ENCODE peak calls at places on chromosomes 7 and 10, in four cellular contexts. D, E, G and N are unnamed samples.
A peak's percentile ranks its signal among the peaks of the same experiment; 100 is the strongest.

GRCh38 chr7:71925663-71926062 is 486.5 kb downstream of the CALN1 start:
- DNase-seq in D (no peak), E (no peak), G (no peak), N (no peak)

GRCh38 chr10:1201010-1201807 is 145.0 kb downstream of the WDR37 start:
- DNase-seq in D (no peak), E (no peak), G (no peak), N (no peak)

GRCh38 chr10:71727429-71728217 is 8.0 kb upstream of the C10orf105 start:
- DNase-seq in D (peak; percentile 51), E (no peak), G (peak; percentile 7), N (no peak)

GRCh38 chr7:50552139-50552538 is 13.1 kb downstream of the DDC start:
- DNase-seq in D (no peak), E (no peak), G (no peak), N (no peak)

GRCh38 chr7:42096681-42097637 is 140.1 kb downstream of the GLI3 start:
- DNase-seq in D (no peak), E (no peak), G (peak; percentile 54), N (no peak)

GRCh38 chr7:97004931-97005763 is at the start of gene DLX6:
- DNase-seq in D (no peak), E (no peak), G (peak; percentile 56), N (no peak)

GRCh38 chr7:131556912-131557457 is 557 bp upstream of the PODXL start:
- DNase-seq in D (no peak), E (no peak), G (no peak), N (no peak)

GRCh38 chr7:41709621-41710020 is 6.7 kb upstream of the INHBA start:
- DNase-seq in D (no peak), E (no peak), G (peak; percentile 97), N (no peak)

GRCh38 chr7:25716421-25716820 is 435.6 kb upstream of the NFE2L3 start:
- DNase-seq in D (no peak), E (no peak), G (peak; percentile 23), N (no peak)

GRCh38 chr7:44967571-44968446 is 11.0 kb downstream of the MYO1G start:
- DNase-seq in D (no peak), E (no peak), G (no peak), N (peak; percentile 61)

GRCh38 chr10:18773180-18773579 is 113.9 kb downstream of the ARL5B start:
- DNase-seq in D (no peak), E (no peak), G (no peak), N (no peak)

GRCh38 chr7:138245682-138246081 is 169.4 kb downstream of the AKR1D1 start:
- DNase-seq in D (no peak), E (no peak), G (no peak), N (no peak)

GRCh38 chr7:34357068-34357467 is 300.9 kb upstream of the NPSR1 start:
- DNase-seq in D (no peak), E (no peak), G (no peak), N (no peak)

GRCh38 chr10:73732931-73733623 is 11.1 kb upstream of the SEC24C start:
- DNase-seq in D (no peak), E (no peak), G (no peak), N (no peak)

GRCh38 chr10:16777473-16778370 is 39.5 kb downstream of the RSU1 start:
- DNase-seq in D (no peak), E (no peak), G (peak; percentile 72), N (peak; percentile 51)

GRCh38 chr10:124551755-124552154 is 90.1 kb downstream of the LHPP start:
- DNase-seq in D (no peak), E (no peak), G (no peak), N (no peak)

GRCh38 chr7:30692438-30692837 is 10.2 kb upstream of the CRHR2 start:
- DNase-seq in D (no peak), E (no peak), G (no peak), N (no peak)

GRCh38 chr10:122327237-122328206 is 47.0 kb upstream of the PLEKHA1 start:
- DNase-seq in D (no peak), E (no peak), G (no peak), N (no peak)

DNA sequence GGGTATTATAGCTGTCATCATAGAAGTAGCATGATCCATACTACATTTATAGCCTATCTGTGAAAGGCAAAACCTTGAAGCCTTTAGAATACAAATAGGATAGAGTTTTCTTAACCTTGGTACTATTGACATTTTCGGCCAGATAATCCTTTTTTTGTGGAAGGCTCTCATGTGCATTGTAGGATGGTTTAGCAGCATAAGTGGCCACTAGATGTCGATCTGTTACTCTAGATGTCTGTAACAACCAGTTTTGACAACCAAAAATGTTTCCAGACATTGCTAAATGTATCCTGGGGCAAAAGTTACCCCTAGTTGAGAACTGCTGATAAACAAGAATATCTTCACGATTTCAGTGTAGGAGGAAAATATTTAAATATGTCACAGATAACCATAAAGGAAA is 319.4 kb upstream of the GALNT17 start:
- DNase-seq in D (no peak), E (no peak), G (no peak), N (no peak)
- TF ChIP-seq CTCF in D (peak; percentile 15), E (peak; percentile 22), G (peak; percentile 19), N (no peak)

GRCh38 chr7:1555046-1555812 is 776 bp downstream of the TMEM184A start:
- DNase-seq in D (no peak), E (no peak), G (peak; percentile 87), N (no peak)

GRCh38 chr7:1557006-1557405 is 1.0 kb upstream of the TMEM184A start:
- DNase-seq in D (no peak), E (no peak), G (no peak), N (no peak)

GRCh38 chr7:1554332-1555045 is 1.5 kb downstream of the TMEM184A start:
- DNase-seq in D (no peak), E (no peak), G (no peak), N (no peak)

GRCh38 chr7:1557771-1558170 is 1.8 kb upstream of the TMEM184A start:
- DNase-seq in D (no peak), E (no peak), G (no peak), N (no peak)

DNA sequence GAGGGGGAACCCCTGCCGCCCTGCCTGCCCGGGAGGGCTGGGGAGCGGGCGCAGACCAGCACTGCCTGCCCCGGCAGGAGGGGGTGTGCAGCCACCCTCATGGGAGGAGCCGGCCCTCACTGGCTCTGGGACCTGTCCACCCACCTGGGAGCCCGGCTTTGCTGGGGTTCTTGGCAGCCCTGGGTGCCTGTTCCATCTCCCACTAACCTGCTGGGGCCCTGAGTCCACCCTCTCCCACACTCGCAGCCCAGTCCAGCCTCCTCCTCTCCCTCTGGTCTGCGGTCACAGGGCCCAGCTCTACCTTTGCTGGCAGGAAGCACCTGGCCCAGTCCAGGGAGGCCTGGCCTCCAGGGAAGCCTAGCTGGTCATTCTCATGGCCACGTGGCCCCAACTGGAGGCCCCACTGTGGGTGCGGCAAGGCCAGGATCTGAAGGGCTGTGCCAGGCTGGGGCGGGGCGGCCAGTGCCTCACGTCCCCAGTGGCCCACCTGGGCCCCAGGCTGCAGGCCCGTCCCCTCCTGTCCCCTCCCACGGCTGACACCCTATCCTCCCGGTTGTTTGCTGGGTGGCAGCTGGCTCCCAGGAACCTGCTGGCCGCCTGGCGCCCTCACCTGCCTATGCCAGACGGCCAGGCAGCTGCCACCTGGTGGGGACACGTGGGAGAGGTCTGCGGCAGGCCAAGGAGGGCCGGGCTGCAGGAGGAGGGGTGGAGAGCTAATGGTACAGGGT is at the start of gene TMEM184A:
- DNase-seq in D (no peak), E (peak; percentile 62), G (no peak), N (no peak)
- TF ChIP-seq CTCF in D (no peak), E (peak; percentile 70), G (no peak), N (peak; percentile 45)

DNA sequence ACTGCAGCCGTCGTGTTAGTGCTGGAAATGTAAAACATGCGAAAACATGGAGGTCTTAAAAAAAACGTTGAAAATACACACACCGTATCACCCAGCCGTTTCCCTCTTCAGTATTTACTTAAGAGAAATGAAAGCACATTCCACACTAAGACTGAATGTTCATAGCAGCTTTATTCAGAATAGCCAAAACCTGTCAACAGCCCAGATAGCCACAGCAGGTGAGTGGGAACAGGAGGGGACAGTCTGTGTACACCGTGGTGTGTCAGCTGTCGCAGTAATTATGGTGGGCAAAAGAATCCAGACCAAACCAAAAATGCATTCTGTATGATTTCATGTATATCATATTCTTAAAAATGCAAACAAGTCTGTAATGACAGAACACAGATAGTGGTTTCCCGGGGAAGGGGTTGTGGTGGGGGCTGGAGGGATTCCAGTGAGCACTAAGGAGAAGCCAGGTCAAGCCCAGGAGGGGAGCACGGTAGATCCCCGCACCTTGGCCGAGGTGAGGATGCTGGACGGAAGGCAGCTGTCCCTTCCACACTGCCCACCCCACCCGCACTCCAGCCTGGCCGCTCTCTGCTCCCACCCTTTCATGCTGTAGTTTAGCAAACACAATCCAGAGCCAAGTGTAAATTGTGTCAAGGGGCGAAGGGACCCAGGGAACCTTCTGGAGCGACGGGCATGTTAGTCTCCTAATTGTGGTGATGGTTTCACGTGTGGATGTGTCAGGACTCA is 123.6 kb downstream of the NKX6-2 start:
- DNase-seq in D (no peak), E (no peak), G (no peak), N (no peak)
- TF ChIP-seq CTCF in D (no peak), E (no peak), G (no peak), N (no peak)

GRCh38 chr7:64947252-64948000 is 43.4 kb downstream of the ZNF117 start:
- DNase-seq in D (no peak), E (peak; percentile 20), G (no peak), N (peak; percentile 28)

GRCh38 chr7:64951250-64951848 is 39.5 kb downstream of the ZNF117 start:
- DNase-seq in D (peak; percentile 56), E (no peak), G (peak; percentile 61), N (no peak)

GRCh38 chr7:64945776-64946175 is 42.7 kb downstream of the ZNF273 start:
- DNase-seq in D (no peak), E (no peak), G (no peak), N (no peak)

GRCh38 chr7:64945481-64945756 is 42.3 kb downstream of the ZNF273 start:
- DNase-seq in D (no peak), E (no peak), G (no peak), N (no peak)

GRCh38 chr7:64946772-64947171 is 43.7 kb downstream of the ZNF273 start:
- DNase-seq in D (no peak), E (no peak), G (peak; percentile 12), N (peak; percentile 57)
- TF ChIP-seq CTCF in D (no peak), E (peak; percentile 44), G (peak; percentile 25), N (no peak)

DNA sequence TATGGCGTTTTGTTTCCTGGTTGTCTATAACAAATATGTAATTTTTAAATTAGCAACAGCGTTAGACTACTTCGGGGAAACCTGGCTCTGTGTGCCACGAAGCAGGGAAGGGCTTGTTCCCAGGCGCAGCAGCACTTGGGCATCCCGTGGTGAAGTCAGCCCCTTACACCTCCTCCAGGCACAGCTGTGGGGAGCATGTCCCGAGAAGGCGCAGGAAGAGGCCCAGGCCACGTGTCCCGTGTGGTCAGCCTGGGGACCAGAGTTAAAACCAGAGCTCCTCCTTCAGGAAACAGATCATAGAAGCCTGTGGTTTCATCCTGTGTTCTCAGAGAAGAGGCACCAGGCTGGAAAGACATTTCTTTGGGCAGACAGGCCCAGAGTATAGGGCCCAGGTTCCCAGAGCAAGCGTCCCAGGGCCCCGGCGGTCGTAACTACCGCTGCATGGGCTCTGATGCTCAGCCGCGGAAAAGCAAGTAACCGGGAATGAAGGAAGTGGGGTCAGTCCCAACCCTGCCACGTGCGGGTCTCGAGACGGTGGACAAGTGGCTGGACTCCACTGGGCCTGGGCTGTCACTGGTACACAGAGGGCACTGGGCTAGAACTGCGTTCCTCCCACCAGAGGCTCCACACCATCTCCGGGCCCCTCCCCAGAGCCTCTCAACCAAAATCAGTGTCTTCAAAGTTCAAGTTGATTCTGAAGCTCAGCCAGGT is 7.1 kb downstream of the NUDT1 start:
- DNase-seq in D (peak; percentile 59), E (no peak), G (peak; percentile 96), N (no peak)
- TF ChIP-seq CTCF in D (no peak), E (no peak), G (no peak), N (no peak)